ENCODE peak calls at places on chromosomes 4 and X, in five cellular contexts. One of them, this sample, is unnamed.

GRCh38 chr4:2318476-2318875 is 56.6 kb upstream of the MXD4 start:
- DNase-seq in T-helper 17 cell: no peak
- DNase-seq in renal cortical epithelial cell: no peak
- DNase-seq in lower lobe of right lung: no peak
- DNase-seq in activated naive CD8-positive, alpha-beta T cell treated with anti-CD3 and anti-CD28 coated beads for 36 hours: no peak
- DNase-seq in this sample: no peak

GRCh38 chr4:45122406-45122805 is 396.1 kb upstream of the GNPDA2 start:
- DNase-seq in T-helper 17 cell: no peak
- DNase-seq in renal cortical epithelial cell: no peak
- DNase-seq in lower lobe of right lung: no peak
- DNase-seq in activated naive CD8-positive, alpha-beta T cell treated with anti-CD3 and anti-CD28 coated beads for 36 hours: no peak
- DNase-seq in this sample: no peak

GRCh38 chr4:2256781-2257191 is 5.1 kb downstream of the MXD4 start:
- DNase-seq in T-helper 17 cell: peak; percentile 3
- DNase-seq in renal cortical epithelial cell: no peak
- DNase-seq in lower lobe of right lung: peak; percentile 65
- DNase-seq in activated naive CD8-positive, alpha-beta T cell treated with anti-CD3 and anti-CD28 coated beads for 36 hours: peak; percentile 0
- DNase-seq in this sample: no peak

GRCh38 chr4:40455340-40455902 is 120.3 kb downstream of the CHRNA9 start:
- DNase-seq in T-helper 17 cell: no peak
- DNase-seq in renal cortical epithelial cell: peak; percentile 83
- DNase-seq in lower lobe of right lung: peak; percentile 72
- DNase-seq in activated naive CD8-positive, alpha-beta T cell treated with anti-CD3 and anti-CD28 coated beads for 36 hours: no peak
- DNase-seq in this sample: no peak

GRCh38 chr4:168868044-168868855 is 141.8 kb downstream of the CBR4 start:
- DNase-seq in T-helper 17 cell: no peak
- DNase-seq in renal cortical epithelial cell: peak; percentile 73
- DNase-seq in lower lobe of right lung: no peak
- DNase-seq in activated naive CD8-positive, alpha-beta T cell treated with anti-CD3 and anti-CD28 coated beads for 36 hours: no peak
- DNase-seq in this sample: no peak

GRCh38 chr4:186554890-186555827 is at the start of gene MTNR1A:
- DNase-seq in T-helper 17 cell: no peak
- DNase-seq in renal cortical epithelial cell: no peak
- DNase-seq in lower lobe of right lung: no peak
- DNase-seq in activated naive CD8-positive, alpha-beta T cell treated with anti-CD3 and anti-CD28 coated beads for 36 hours: peak; percentile 0
- DNase-seq in this sample: peak; percentile 45

GRCh38 chrX:55907968-55908607 is 190.5 kb downstream of the RRAGB start:
- DNase-seq in T-helper 17 cell: peak; percentile 5
- DNase-seq in renal cortical epithelial cell: peak; percentile 27
- DNase-seq in lower lobe of right lung: peak; percentile 69
- DNase-seq in activated naive CD8-positive, alpha-beta T cell treated with anti-CD3 and anti-CD28 coated beads for 36 hours: peak; percentile 49
- DNase-seq in this sample: peak; percentile 62

GRCh38 chrX:84064164-84064563 is 123.8 kb downstream of the RPS6KA6 start:
- DNase-seq in T-helper 17 cell: no peak
- DNase-seq in renal cortical epithelial cell: peak; percentile 63
- DNase-seq in lower lobe of right lung: no peak
- DNase-seq in activated naive CD8-positive, alpha-beta T cell treated with anti-CD3 and anti-CD28 coated beads for 36 hours: no peak
- DNase-seq in this sample: no peak

GRCh38 chr4:121697626-121698025 is 846 bp upstream of the ANXA5 start:
- DNase-seq in T-helper 17 cell: no peak
- DNase-seq in renal cortical epithelial cell: no peak
- DNase-seq in lower lobe of right lung: no peak
- DNase-seq in activated naive CD8-positive, alpha-beta T cell treated with anti-CD3 and anti-CD28 coated beads for 36 hours: no peak
- DNase-seq in this sample: no peak

GRCh38 chr4:140057693-140058092 is 96.3 kb downstream of the MAML3 start:
- DNase-seq in T-helper 17 cell: no peak
- DNase-seq in renal cortical epithelial cell: no peak
- DNase-seq in lower lobe of right lung: no peak
- DNase-seq in activated naive CD8-positive, alpha-beta T cell treated with anti-CD3 and anti-CD28 coated beads for 36 hours: no peak
- DNase-seq in this sample: no peak

GRCh38 chrX:47169726-47170515 is 23.7 kb upstream of the UBA1 start:
- DNase-seq in T-helper 17 cell: no peak
- DNase-seq in renal cortical epithelial cell: peak; percentile 13
- DNase-seq in lower lobe of right lung: no peak
- DNase-seq in activated naive CD8-positive, alpha-beta T cell treated with anti-CD3 and anti-CD28 coated beads for 36 hours: no peak
- DNase-seq in this sample: no peak

GRCh38 chrX:48468247-48468671 is 1.8 kb downstream of the SLC38A5 start:
- DNase-seq in T-helper 17 cell: no peak
- DNase-seq in renal cortical epithelial cell: no peak
- DNase-seq in lower lobe of right lung: no peak
- DNase-seq in activated naive CD8-positive, alpha-beta T cell treated with anti-CD3 and anti-CD28 coated beads for 36 hours: peak; percentile 53
- DNase-seq in this sample: no peak

GRCh38 chrX:39755152-39756032 is 342.4 kb downstream of the BCOR start:
- DNase-seq in T-helper 17 cell: no peak
- DNase-seq in renal cortical epithelial cell: peak; percentile 89
- DNase-seq in lower lobe of right lung: peak; percentile 63
- DNase-seq in activated naive CD8-positive, alpha-beta T cell treated with anti-CD3 and anti-CD28 coated beads for 36 hours: no peak
- DNase-seq in this sample: peak; percentile 89

GRCh38 chrX:72306851-72307645 is 1.3 kb upstream of the CITED1 start:
- DNase-seq in T-helper 17 cell: no peak
- DNase-seq in renal cortical epithelial cell: peak; percentile 50
- DNase-seq in lower lobe of right lung: peak; percentile 72
- DNase-seq in activated naive CD8-positive, alpha-beta T cell treated with anti-CD3 and anti-CD28 coated beads for 36 hours: peak; percentile 11
- DNase-seq in this sample: peak; percentile 47

GRCh38 chrX:23699636-23700194 is 32.4 kb downstream of the PRDX4 start:
- DNase-seq in T-helper 17 cell: no peak
- DNase-seq in renal cortical epithelial cell: no peak
- DNase-seq in lower lobe of right lung: no peak
- DNase-seq in activated naive CD8-positive, alpha-beta T cell treated with anti-CD3 and anti-CD28 coated beads for 36 hours: peak; percentile 25
- DNase-seq in this sample: no peak

GRCh38 chrX:107025538-107025937 is 25.5 kb upstream of the MORC4 start:
- DNase-seq in T-helper 17 cell: no peak
- DNase-seq in renal cortical epithelial cell: peak; percentile 35
- DNase-seq in lower lobe of right lung: no peak
- DNase-seq in activated naive CD8-positive, alpha-beta T cell treated with anti-CD3 and anti-CD28 coated beads for 36 hours: no peak
- DNase-seq in this sample: peak; percentile 6

GRCh38 chr4:151534195-151534594 is 125.2 kb downstream of the FHIP1A start:
- DNase-seq in T-helper 17 cell: no peak
- DNase-seq in renal cortical epithelial cell: no peak
- DNase-seq in lower lobe of right lung: no peak
- DNase-seq in activated naive CD8-positive, alpha-beta T cell treated with anti-CD3 and anti-CD28 coated beads for 36 hours: no peak
- DNase-seq in this sample: no peak

GRCh38 chr4:185786422-185786821 is 25.6 kb downstream of the SORBS2 start:
- DNase-seq in T-helper 17 cell: no peak
- DNase-seq in renal cortical epithelial cell: no peak
- DNase-seq in lower lobe of right lung: no peak
- DNase-seq in activated naive CD8-positive, alpha-beta T cell treated with anti-CD3 and anti-CD28 coated beads for 36 hours: no peak
- DNase-seq in this sample: no peak

GRCh38 chr4:94338681-94339351 is 3.8 kb downstream of the HPGDS start:
- DNase-seq in T-helper 17 cell: no peak
- DNase-seq in renal cortical epithelial cell: no peak
- DNase-seq in lower lobe of right lung: no peak
- DNase-seq in activated naive CD8-positive, alpha-beta T cell treated with anti-CD3 and anti-CD28 coated beads for 36 hours: no peak
- DNase-seq in this sample: no peak

GRCh38 chrX:110541266-110541665 is 182.6 kb downstream of the RTL9 start:
- DNase-seq in T-helper 17 cell: no peak
- DNase-seq in renal cortical epithelial cell: no peak
- DNase-seq in lower lobe of right lung: no peak
- DNase-seq in activated naive CD8-positive, alpha-beta T cell treated with anti-CD3 and anti-CD28 coated beads for 36 hours: no peak
- DNase-seq in this sample: no peak

GRCh38 chrX:20743054-20743453 is 476.3 kb upstream of the RPS6KA3 start:
- DNase-seq in T-helper 17 cell: no peak
- DNase-seq in renal cortical epithelial cell: no peak
- DNase-seq in lower lobe of right lung: no peak
- DNase-seq in activated naive CD8-positive, alpha-beta T cell treated with anti-CD3 and anti-CD28 coated beads for 36 hours: no peak
- DNase-seq in this sample: no peak

GRCh38 chrX:45134303-45134702 is 66.4 kb downstream of the DIPK2B start:
- DNase-seq in T-helper 17 cell: no peak
- DNase-seq in renal cortical epithelial cell: no peak
- DNase-seq in lower lobe of right lung: no peak
- DNase-seq in activated naive CD8-positive, alpha-beta T cell treated with anti-CD3 and anti-CD28 coated beads for 36 hours: no peak
- DNase-seq in this sample: no peak

GRCh38 chr4:34709564-34709963 is 1534.8 kb downstream of the ARAP2 start:
- DNase-seq in T-helper 17 cell: no peak
- DNase-seq in renal cortical epithelial cell: no peak
- DNase-seq in lower lobe of right lung: no peak
- DNase-seq in activated naive CD8-positive, alpha-beta T cell treated with anti-CD3 and anti-CD28 coated beads for 36 hours: no peak
- DNase-seq in this sample: no peak

GRCh38 chr4:48252313-48252712 is 17.3 kb downstream of the TEC start:
- DNase-seq in T-helper 17 cell: no peak
- DNase-seq in renal cortical epithelial cell: no peak
- DNase-seq in lower lobe of right lung: no peak
- DNase-seq in activated naive CD8-positive, alpha-beta T cell treated with anti-CD3 and anti-CD28 coated beads for 36 hours: no peak
- DNase-seq in this sample: no peak